ENCODE peak calls at places on chromosomes 3 and 15, in nine cellular contexts. P, W, G, Q, C, F, I, M and T are unnamed samples.

GRCh38 chr3:173396191-173397041 is 1.1 kb upstream of the NLGN1 start:
- DNase-seq in P (peak; percentile 12), W (no peak), G (no peak), Q (peak; percentile 9), C (no peak), F (peak; percentile 55), I (no peak), M (peak; percentile 27), T (peak; percentile 27)

GRCh38 chr15:66761723-66762595 is 59.9 kb downstream of the SMAD6 start:
- DNase-seq in P (no peak), W (peak; percentile 64), G (no peak), Q (no peak), C (no peak), F (peak; percentile 93), I (no peak), M (peak; percentile 55), T (peak; percentile 43)

GRCh38 chr3:32467333-32468070 is 35.1 kb downstream of the CMTM6 start:
- DNase-seq in P (peak; percentile 85), W (peak; percentile 86), G (peak; percentile 63), Q (peak; percentile 54), C (peak; percentile 77), F (peak; percentile 93), I (peak; percentile 65), M (peak; percentile 45), T (peak; percentile 74)

GRCh38 chr3:46297658-46298423 is 55.6 kb downstream of the CCR3 start:
- DNase-seq in P (no peak), W (no peak), G (no peak), Q (no peak), C (no peak), F (no peak), I (no peak), M (peak; percentile 8), T (no peak)

GRCh38 chr15:61404567-61404966 is 175.5 kb upstream of the RORA start:
- DNase-seq in P (no peak), W (no peak), G (no peak), Q (no peak), C (no peak), F (no peak), I (no peak), M (no peak), T (no peak)

GRCh38 chr3:9732080-9732752 is 681 bp downstream of the BRPF1 start:
- DNase-seq in P (peak; percentile 32), W (peak; percentile 82), G (no peak), Q (no peak), C (no peak), F (peak; percentile 92), I (peak; percentile 55), M (no peak), T (no peak)

GRCh38 chr3:182238141-182238540 is 526.4 kb downstream of the SOX2 start:
- DNase-seq in P (no peak), W (no peak), G (no peak), Q (no peak), C (no peak), F (no peak), I (no peak), M (peak; percentile 86), T (peak; percentile 56)

GRCh38 chr15:65791335-65792129 is 561 bp downstream of the DENND4A start:
- DNase-seq in P (no peak), W (peak; percentile 90), G (peak; percentile 86), Q (peak; percentile 12), C (peak; percentile 48), F (peak; percentile 72), I (no peak), M (peak; percentile 57), T (peak; percentile 47)

GRCh38 chr3:101414121-101414520 is 93.7 kb upstream of the IMPG2 start:
- DNase-seq in P (no peak), W (no peak), G (no peak), Q (no peak), C (no peak), F (no peak), I (no peak), M (no peak), T (no peak)

GRCh38 chr3:110710605-110711004 is 361.0 kb upstream of the NECTIN3 start:
- DNase-seq in P (no peak), W (no peak), G (no peak), Q (no peak), C (no peak), F (no peak), I (no peak), M (no peak), T (no peak)

GRCh38 chr3:126508539-126508938 is 9.0 kb downstream of the UROC1 start:
- DNase-seq in P (no peak), W (peak; percentile 53), G (no peak), Q (no peak), C (no peak), F (no peak), I (no peak), M (no peak), T (no peak)

GRCh38 chr3:187739125-187739560 is 6.1 kb downstream of the BCL6 start:
- DNase-seq in P (no peak), W (peak; percentile 89), G (peak; percentile 38), Q (no peak), C (no peak), F (peak; percentile 65), I (no peak), M (peak; percentile 28), T (no peak)

GRCh38 chr3:104596551-104596950 is 770.2 kb upstream of the ALCAM start:
- DNase-seq in P (peak; percentile 10), W (no peak), G (no peak), Q (peak; percentile 21), C (no peak), F (peak; percentile 1), I (no peak), M (peak; percentile 61), T (peak; percentile 74)

GRCh38 chr15:72534522-72534921 is 60.4 kb downstream of the ARIH1 start:
- DNase-seq in P (no peak), W (no peak), G (no peak), Q (no peak), C (no peak), F (no peak), I (peak; percentile 66), M (no peak), T (no peak)

GRCh38 chr15:101504866-101505609 is 15.5 kb upstream of the PCSK6 start:
- DNase-seq in P (peak; percentile 5), W (no peak), G (no peak), Q (no peak), C (no peak), F (peak; percentile 23), I (no peak), M (no peak), T (no peak)

GRCh38 chr3:25277503-25277902 is 150.6 kb upstream of the RARB start:
- DNase-seq in P (no peak), W (no peak), G (no peak), Q (no peak), C (no peak), F (no peak), I (no peak), M (no peak), T (no peak)

GRCh38 chr15:73346735-73347312 is 21.9 kb downstream of the HCN4 start:
- DNase-seq in P (peak; percentile 67), W (no peak), G (peak; percentile 60), Q (peak; percentile 7), C (peak; percentile 81), F (no peak), I (peak; percentile 58), M (peak; percentile 27), T (peak; percentile 15)

GRCh38 chr15:94387854-94388441 is 156.6 kb downstream of the MCTP2 start:
- DNase-seq in P (no peak), W (no peak), G (no peak), Q (no peak), C (no peak), F (no peak), I (no peak), M (no peak), T (no peak)

GRCh38 chr15:77722759-77723460 is 90.2 kb upstream of the LINGO1 start:
- DNase-seq in P (no peak), W (no peak), G (no peak), Q (no peak), C (no peak), F (no peak), I (no peak), M (no peak), T (no peak)
- TF ChIP-seq CTCF in P (no peak), W (no peak), G (no peak), Q (no peak), C (no peak), F (no peak), I (no peak), M (no peak), T (no peak)

DNA sequence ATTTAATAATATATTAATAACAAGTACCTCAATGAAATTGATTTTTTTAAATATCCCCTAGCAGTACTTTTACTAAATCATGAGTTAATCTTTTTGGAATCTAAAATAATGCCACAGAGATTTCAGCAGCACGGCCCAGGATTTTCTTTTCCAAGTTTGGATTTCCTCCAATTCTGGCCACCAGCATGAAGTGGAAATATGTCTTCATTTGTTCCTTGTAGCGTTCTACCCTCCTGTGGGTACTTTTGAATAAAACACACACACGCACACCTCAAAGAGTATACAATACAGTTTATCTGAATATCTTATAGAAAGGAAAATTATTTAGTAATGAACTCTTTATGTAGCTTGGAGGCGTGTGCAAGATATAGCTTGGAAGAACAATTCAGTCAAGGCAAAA is 125.1 kb upstream of the STT3B start:
- DNase-seq in P (no peak), W (no peak), G (no peak), Q (no peak), C (no peak), F (no peak), I (no peak), M (peak; percentile 68), T (peak; percentile 61)
- TF ChIP-seq CTCF in P (no peak), W (no peak), G (no peak), Q (no peak), C (no peak), F (no peak), I (no peak), M (no peak), T (no peak)

GRCh38 chr3:64267774-64268604 is 42.7 kb upstream of the PRICKLE2 start:
- DNase-seq in P (no peak), W (peak; percentile 84), G (no peak), Q (peak; percentile 58), C (peak; percentile 45), F (peak; percentile 79), I (no peak), M (peak; percentile 80), T (peak; percentile 73)
- TF ChIP-seq CTCF in P (no peak), W (no peak), G (no peak), Q (no peak), C (no peak), F (no peak), I (no peak), M (no peak), T (no peak)

GRCh38 chr3:155019576-155019975 is 60.5 kb upstream of the MME start:
- DNase-seq in P (no peak), W (no peak), G (no peak), Q (peak; percentile 65), C (no peak), F (no peak), I (no peak), M (peak; percentile 8), T (no peak)

GRCh38 chr3:155026999-155027591 is 53.0 kb upstream of the MME start:
- DNase-seq in P (no peak), W (no peak), G (no peak), Q (peak; percentile 40), C (no peak), F (no peak), I (no peak), M (peak; percentile 50), T (peak; percentile 55)

GRCh38 chr3:155022896-155023295 is 57.2 kb upstream of the MME start:
- DNase-seq in P (no peak), W (no peak), G (no peak), Q (no peak), C (no peak), F (no peak), I (no peak), M (no peak), T (no peak)

GRCh38 chr3:155018621-155019330 is 61.3 kb upstream of the MME start:
- DNase-seq in P (no peak), W (no peak), G (no peak), Q (no peak), C (no peak), F (no peak), I (no peak), M (no peak), T (no peak)

GRCh38 chr3:155024006-155024638 is 56.0 kb upstream of the MME start:
- DNase-seq in P (no peak), W (no peak), G (no peak), Q (no peak), C (no peak), F (no peak), I (no peak), M (peak; percentile 29), T (peak; percentile 13)
- TF ChIP-seq CTCF in P (no peak), W (no peak), G (no peak), Q (no peak), C (no peak), F (no peak), I (no peak), M (no peak), T (no peak)